ENCODE peak calls at places on chromosomes 13 and 19, in ten cellular contexts. N is left ventricle myocardium inferior, M is PC-9, O is NB4, T is fibroblast of pulmonary artery, E is breast epithelium, U is neural crest cell, Q is GM06990, K is esophagus squamous epithelium, I is kidney epithelial cell. A is an unnamed sample.

GRCh38 chr13:30900952-30901749 is 4.9 kb upstream of the MEDAG start:
- DNase-seq in E (no peak), O (no peak), N (no peak), I (no peak), K (no peak), U (no peak), M (no peak), T (no peak), Q (no peak), A (no peak)

GRCh38 chr19:30153326-30154210 is 211.5 kb downstream of the URI1 start:
- DNase-seq in M (no peak), K (no peak), U (no peak), I (no peak), E (no peak), O (no peak), N (no peak), T (no peak), Q (peak), A (no peak)

GRCh38 chr13:80141114-80141849 is 199.6 kb downstream of the SPRY2 start:
- DNase-seq in O (no peak), K (no peak), Q (no peak), M (no peak), I (no peak), T (peak), U (no peak), N (peak), E (no peak), A (no peak)

GRCh38 chr13:113245858-113246791 is 36.7 kb downstream of the CUL4A start:
- DNase-seq in O (no peak), U (no peak), Q (no peak), K (no peak), M (peak), N (no peak), E (no peak), I (no peak), T (peak), A (no peak)

GRCh38 chr19:29837448-29837961 is 25.7 kb downstream of the CCNE1 start:
- DNase-seq in T (no peak), U (no peak), K (no peak), N (no peak), Q (peak), M (no peak), E (no peak), I (no peak), O (no peak), A (no peak)

GRCh38 chr13:50189450-50189849 is 174.2 kb downstream of the KCNRG start:
- DNase-seq in U (no peak), O (peak), Q (no peak), N (no peak), M (no peak), E (no peak), K (no peak), T (no peak), I (no peak), A (no peak)

GRCh38 chr19:15871570-15871969 is 26.3 kb downstream of the CYP4F2 start:
- DNase-seq in E (no peak), U (no peak), I (no peak), T (no peak), O (no peak), Q (peak), K (no peak), M (no peak), N (no peak), A (no peak)

GRCh38 chr19:13356686-13357280 is 149.5 kb downstream of the CACNA1A start:
- DNase-seq in T (no peak), O (no peak), Q (no peak), K (no peak), E (no peak), N (no peak), U (no peak), I (no peak), M (no peak), A (no peak)

GRCh38 chr19:13985771-13986347 is 20.3 kb downstream of the RFX1 start:
- DNase-seq in T (no peak), Q (peak), O (no peak), U (no peak), E (no peak), I (no peak), M (no peak), K (no peak), N (no peak), A (no peak)

GRCh38 chr19:4066176-4066606 is 508 bp downstream of the ZBTB7A start:
- DNase-seq in U (no peak), K (no peak), M (no peak), E (no peak), Q (no peak), I (no peak), N (peak), O (no peak), T (no peak), A (no peak)

GRCh38 chr19:46967578-46968018 is 52.0 kb upstream of the NPAS1 start:
- DNase-seq in M (no peak), U (no peak), Q (no peak), T (no peak), O (no peak), N (peak), K (no peak), E (no peak), I (no peak), A (peak)

GRCh38 chr13:110874508-110874960 is 40.3 kb downstream of the ANKRD10 start:
- DNase-seq in U (peak), M (peak), N (peak), Q (peak), O (peak), E (peak), K (no peak), T (peak), I (no peak), A (no peak)

GRCh38 chr19:53903055-53903680 is 5.9 kb upstream of the CACNG7 start:
- DNase-seq in E (no peak), T (peak), U (no peak), O (peak), Q (no peak), M (peak), K (no peak), I (no peak), N (no peak), A (peak)

GRCh38 chr19:2451741-2452140 is 5.0 kb downstream of the LMNB2 start:
- DNase-seq in U (no peak), M (no peak), N (no peak), O (no peak), T (no peak), E (no peak), Q (no peak), K (no peak), I (no peak), A (no peak)

GRCh38 chr13:66835040-66835628 is 395.0 kb downstream of the PCDH9 start:
- DNase-seq in T (peak), Q (no peak), O (no peak), U (no peak), N (peak), K (no peak), E (no peak), M (no peak), I (peak), A (no peak)

GRCh38 chr13:101144808-101145419 is 271.4 kb downstream of the NALCN start:
- DNase-seq in N (no peak), Q (no peak), K (no peak), I (no peak), O (peak), M (peak), T (peak), U (no peak), E (no peak), A (peak)

GRCh38 chr19:4369109-4369887 is 25.9 kb downstream of the MPND start:
- DNase-seq in T (no peak), E (peak), N (peak), O (no peak), M (peak), U (no peak), Q (peak), K (no peak), I (peak), A (no peak)

GRCh38 chr13:36431204-36432105 is 840 bp upstream of the CCNA1 start:
- DNase-seq in K (no peak), Q (no peak), O (peak), E (no peak), M (no peak), T (no peak), I (no peak), U (no peak), N (no peak), A (no peak)

GRCh38 chr13:111020546-111020945 is 94.6 kb upstream of the ARHGEF7 start:
- DNase-seq in K (no peak), E (no peak), T (no peak), O (no peak), M (no peak), I (no peak), N (no peak), U (no peak), Q (no peak), A (no peak)

GRCh38 chr19:4678881-4679379 is 8.8 kb upstream of the MYDGF start:
- DNase-seq in I (no peak), T (no peak), E (no peak), K (no peak), O (peak), N (no peak), U (no peak), M (no peak), Q (no peak), A (no peak)

GRCh38 chr13:76004411-76004810 is 368.3 kb downstream of the LMO7 start:
- DNase-seq in U (no peak), I (no peak), K (no peak), M (no peak), E (no peak), N (no peak), O (no peak), T (peak), Q (no peak), A (no peak)

GRCh38 chr19:383922-384800 is 24.8 kb downstream of the C2CD4C start:
- DNase-seq in I (no peak), N (no peak), E (peak), Q (no peak), M (no peak), U (peak), O (peak), K (no peak), T (peak), A (no peak)

GRCh38 chr13:112845511-112846144 is 123.4 kb upstream of the MCF2L start:
- DNase-seq in Q (no peak), O (no peak), M (no peak), U (no peak), N (no peak), E (no peak), K (no peak), I (no peak), T (no peak), A (no peak)

GRCh38 chr13:105914637-105915036 is 620.8 kb downstream of the EFNB2 start:
- DNase-seq in E (no peak), M (no peak), O (no peak), I (peak), K (no peak), N (no peak), T (peak), Q (no peak), U (no peak), A (no peak)

GRCh38 chr19:42185281-42185680 is 32.2 kb downstream of the DEDD2 start:
- DNase-seq in K (no peak), M (no peak), N (no peak), I (no peak), Q (no peak), U (no peak), E (no peak), T (peak), O (peak), A (no peak)

GRCh38 chr19:14972676-14973075 is 7.0 kb downstream of the SLC1A6 start:
- DNase-seq in K (no peak), E (no peak), Q (no peak), O (no peak), T (no peak), U (no peak), M (no peak), N (no peak), I (no peak), A (no peak)

GRCh38 chr19:46373573-46374359 is 26.9 kb downstream of the PPP5C start:
- DNase-seq in N (peak), M (peak), K (peak), I (peak), Q (no peak), E (peak), T (peak), O (no peak), U (no peak), A (peak)

GRCh38 chr13:72620874-72621273 is 106.6 kb downstream of the MZT1 start:
- DNase-seq in I (no peak), M (no peak), N (no peak), T (no peak), E (no peak), Q (no peak), U (no peak), K (no peak), O (peak), A (no peak)

GRCh38 chr13:110590577-110590976 is 24.8 kb upstream of the NAXD start:
- DNase-seq in U (no peak), K (no peak), N (no peak), O (no peak), I (no peak), Q (no peak), T (no peak), M (peak), E (peak), A (no peak)

GRCh38 chr13:101785858-101786257 is 333.4 kb downstream of the ITGBL1 start:
- DNase-seq in Q (no peak), U (peak), E (no peak), M (peak), N (peak), O (peak), I (peak), K (no peak), T (peak), A (no peak)

GRCh38 chr13:23828866-23829265 is 60.3 kb downstream of the MIPEP start:
- DNase-seq in E (no peak), Q (no peak), I (no peak), U (no peak), M (no peak), K (no peak), N (no peak), O (no peak), T (peak), A (no peak)

GRCh38 chr13:89687066-89687465 is 1660.4 kb upstream of the MIR17HG start:
- DNase-seq in I (no peak), O (no peak), M (no peak), T (no peak), E (no peak), N (no peak), K (no peak), U (no peak), Q (no peak), A (no peak)

GRCh38 chr13:113916330-113916815 is 52.5 kb upstream of the GAS6 start:
- DNase-seq in O (peak), K (no peak), E (no peak), U (no peak), I (no peak), M (no peak), Q (no peak), T (peak), N (no peak), A (no peak)

GRCh38 chr19:30522359-30522758 is 150.2 kb downstream of the ZNF536 start:
- DNase-seq in E (no peak), U (no peak), Q (no peak), K (no peak), N (no peak), M (no peak), I (no peak), O (no peak), T (no peak), A (no peak)

DNA sequence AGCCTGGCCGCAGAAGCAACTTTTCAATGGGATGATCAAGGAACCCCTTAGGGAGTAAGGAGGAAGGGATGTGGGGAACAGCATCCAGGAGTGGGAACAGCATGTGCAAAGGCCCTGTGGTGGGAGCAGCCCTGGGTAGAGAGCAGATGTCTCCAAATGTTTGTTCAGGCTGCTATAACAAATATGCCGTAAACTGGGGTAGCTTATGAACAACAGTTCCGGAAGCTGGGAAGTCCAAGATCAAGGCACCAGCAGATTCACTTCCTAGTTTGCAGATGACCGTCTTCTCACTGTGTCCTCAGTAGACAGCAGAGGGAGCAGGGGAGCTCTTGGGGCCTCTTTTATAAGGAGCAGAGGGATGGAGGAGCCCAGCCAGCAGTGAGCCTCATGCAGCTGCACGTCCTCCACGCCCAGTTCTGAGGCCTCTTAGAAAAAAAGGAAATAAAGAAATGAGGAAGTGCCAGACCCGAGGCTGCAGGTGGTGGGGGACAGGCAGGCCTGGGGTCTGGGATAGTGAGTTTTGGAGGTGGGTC is 4.2 kb upstream of the LRRC25 start:
- DNase-seq in O (peak), Q (peak), T (peak), N (peak), E (no peak), I (no peak), K (no peak), U (no peak), M (peak), A (no peak)
- TF ChIP-seq CTCF in O (peak), Q (peak), T (peak), N (peak), E (no peak), I (peak), K (no peak), U (peak), M (peak), A (peak)

DNA sequence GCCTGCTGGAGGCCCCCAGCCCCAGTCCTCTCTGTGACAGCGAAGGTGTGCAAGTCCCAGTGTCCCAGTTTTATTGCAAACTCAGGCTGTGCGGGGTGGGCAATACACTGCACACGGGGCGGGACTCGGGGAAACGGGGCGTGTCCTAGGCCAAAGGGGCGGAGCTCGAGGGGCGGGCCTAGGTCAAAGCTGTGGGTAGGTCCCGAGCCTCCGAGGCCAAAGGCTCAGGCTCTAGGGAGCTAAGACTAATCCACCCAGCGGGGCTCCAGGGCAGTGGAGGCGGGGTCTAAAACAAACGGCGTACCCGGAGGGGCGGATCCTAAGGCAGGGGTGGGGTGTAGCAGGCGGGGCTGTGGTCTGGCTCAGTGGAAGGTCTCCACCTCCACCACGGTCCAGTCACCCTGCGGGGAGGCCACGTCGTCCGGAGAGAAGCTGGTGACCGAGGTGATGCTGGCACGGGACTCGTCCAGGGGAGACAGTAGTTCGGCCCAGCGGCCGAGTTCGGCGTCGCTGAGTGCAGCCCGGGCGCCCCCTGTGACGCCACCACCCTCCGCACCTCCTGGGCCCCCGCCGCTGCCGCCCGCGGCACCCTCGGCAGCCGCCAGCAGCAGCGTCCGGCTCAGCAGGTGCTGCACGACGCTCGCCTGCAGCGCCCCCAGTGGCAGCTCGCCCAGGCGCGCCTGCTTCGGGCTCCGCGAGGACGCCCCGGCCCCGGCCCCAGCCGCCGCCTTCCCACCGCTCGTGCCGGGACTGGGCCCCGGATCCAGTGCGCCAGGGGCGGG is 5.3 kb downstream of the PRR36 start:
- DNase-seq in N (peak), Q (peak), I (no peak), K (no peak), E (peak), O (peak), T (peak), U (peak), M (peak), A (no peak)
- TF ChIP-seq CTCF in N (peak), Q (no peak), I (peak), K (peak), E (no peak), O (peak), T (peak), U (peak), M (peak), A (peak)

GRCh38 chr19:51159656-51160055 is 17.6 kb downstream of the SIGLEC7 start:
- DNase-seq in T (no peak), Q (no peak), N (no peak), E (no peak), O (no peak), I (no peak), U (no peak), K (no peak), M (no peak), A (no peak)

GRCh38 chr19:51157265-51157664 is 15.2 kb downstream of the SIGLEC7 start:
- DNase-seq in T (no peak), Q (no peak), U (no peak), M (no peak), N (no peak), E (no peak), I (no peak), K (no peak), O (no peak), A (no peak)

GRCh38 chr19:51156710-51157109 is 14.6 kb downstream of the SIGLEC7 start:
- DNase-seq in I (no peak), T (no peak), U (no peak), M (no peak), Q (no peak), E (no peak), K (no peak), O (no peak), N (no peak), A (no peak)

GRCh38 chr19:51161266-51161665 is 19.2 kb downstream of the SIGLEC7 start:
- DNase-seq in K (no peak), I (no peak), M (no peak), O (no peak), E (no peak), Q (no peak), T (no peak), N (no peak), U (no peak), A (no peak)

GRCh38 chr19:51158474-51159129 is 16.5 kb downstream of the SIGLEC7 start:
- DNase-seq in E (no peak), U (peak), N (peak), K (no peak), T (peak), M (peak), I (no peak), O (peak), Q (no peak), A (no peak)
- TF ChIP-seq CTCF in E (peak), U (peak), N (peak), K (peak), T (peak), M (peak), I (peak), O (peak), Q (peak), A (peak)

GRCh38 chr13:41061075-41061913 is at the start of gene WBP4:
- DNase-seq in N (peak), I (no peak), U (peak), E (peak), M (peak), K (peak), Q (peak), T (peak), O (peak), A (peak)

GRCh38 chr13:41059466-41059865 is 1.8 kb upstream of the WBP4 start:
- DNase-seq in E (no peak), Q (no peak), U (no peak), T (no peak), N (no peak), K (no peak), O (no peak), M (no peak), I (no peak), A (no peak)

GRCh38 chr13:41058229-41059070 is 2.9 kb upstream of the WBP4 start:
- DNase-seq in T (no peak), M (no peak), I (no peak), E (no peak), Q (no peak), U (no peak), N (no peak), O (no peak), K (no peak), A (no peak)

GRCh38 chr13:41060723-41061074 is 610 bp upstream of the WBP4 start:
- DNase-seq in O (peak), M (peak), U (peak), Q (no peak), K (peak), E (peak), N (peak), T (no peak), I (no peak), A (no peak)

DNA sequence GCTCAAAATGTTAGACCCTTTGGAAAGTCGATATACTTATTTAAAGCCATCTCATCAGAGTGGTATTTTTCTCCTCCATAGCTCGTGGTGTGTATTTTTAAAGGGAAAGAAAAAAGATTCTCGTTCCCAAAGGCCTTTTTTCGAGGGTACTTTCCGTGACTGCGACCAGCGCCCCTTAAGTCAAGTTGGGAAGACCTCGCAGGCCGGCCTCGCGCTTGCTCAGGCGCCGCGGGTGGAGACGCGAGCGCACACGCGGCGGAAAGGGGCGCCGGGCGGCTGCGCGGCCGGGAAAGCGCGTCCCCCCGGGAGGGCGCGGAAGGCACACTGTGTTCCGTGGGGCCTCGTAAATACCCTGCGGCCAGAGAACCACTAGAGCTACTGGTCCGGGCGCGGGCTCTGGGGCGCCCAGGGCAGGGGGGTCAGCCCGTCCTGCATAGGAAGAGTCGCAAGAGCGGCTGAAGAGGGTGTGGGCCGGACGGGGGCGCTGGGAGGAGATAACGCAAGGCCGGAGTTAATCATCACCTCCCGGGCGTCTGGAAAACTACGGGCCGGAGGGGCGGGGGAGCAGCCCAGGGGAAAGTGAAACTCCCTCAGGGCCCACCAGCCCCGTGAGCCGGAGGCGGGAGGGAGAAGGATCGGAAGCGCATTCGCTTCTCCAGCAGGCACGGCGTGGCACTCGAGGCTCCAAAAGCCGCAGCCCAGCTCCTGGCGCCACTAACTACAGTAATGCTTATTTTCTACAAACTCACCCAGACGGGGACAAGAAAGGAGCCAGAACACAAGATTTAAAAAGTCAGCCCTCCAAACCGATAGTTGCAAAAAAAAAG is 1.2 kb upstream of the WBP4 start:
- DNase-seq in T (peak), O (peak), M (peak), N (peak), U (peak), E (peak), K (peak), Q (peak), I (peak), A (no peak)
- TF ChIP-seq CTCF in T (peak), O (peak), M (no peak), N (peak), U (peak), E (no peak), K (peak), Q (peak), I (peak), A (peak)